ENCODE peak calls at places on chromosomes 3 and 15, in six cellular contexts. J is Karpas-422, A is colonic mucosa, V is kidney, B is endothelial cell of umbilical vein, C is PC-3. U is an unnamed sample.

GRCh38 chr3:146250449-146251382 is at the start of gene PLSCR4:
- DNase-seq in J (no peak), A (peak), V (peak), B (peak), C (peak), U (peak)

GRCh38 chr15:94535298-94536048 is 304.1 kb downstream of the MCTP2 start:
- DNase-seq in J (no peak), A (no peak), V (no peak), B (no peak), C (no peak), U (no peak)

GRCh38 chr3:171614318-171614967 is 154.2 kb upstream of the TNIK start:
- DNase-seq in J (peak), A (no peak), V (peak), B (peak), C (no peak), U (peak)

GRCh38 chr3:14222900-14223594 is 44.4 kb downstream of the LSM3 start:
- DNase-seq in J (no peak), A (peak), V (no peak), B (no peak), C (peak), U (peak)

GRCh38 chr15:89672221-89673161 is 6.7 kb downstream of the PLIN1 start:
- DNase-seq in J (no peak), A (no peak), V (no peak), B (no peak), C (no peak), U (peak)

GRCh38 chr3:98657429-98657828 is 64.0 kb upstream of the CPOX start:
- DNase-seq in J (no peak), A (peak), V (peak), B (no peak), C (peak), U (no peak)

GRCh38 chr3:122060044-122060694 is 5.0 kb downstream of the CD86 start:
- DNase-seq in J (no peak), A (no peak), V (no peak), B (no peak), C (no peak), U (no peak)

GRCh38 chr3:158520433-158520832 is 50.6 kb upstream of the MLF1 start:
- DNase-seq in J (no peak), A (no peak), V (no peak), B (no peak), C (no peak), U (peak)

GRCh38 chr3:27504749-27505148 is 20.6 kb upstream of the SLC4A7 start:
- DNase-seq in J (no peak), A (no peak), V (no peak), B (no peak), C (no peak), U (no peak)

GRCh38 chr3:181568248-181568647 is 143.5 kb upstream of the SOX2 start:
- DNase-seq in J (no peak), A (no peak), V (no peak), B (peak), C (no peak), U (no peak)

GRCh38 chr3:150216041-150216811 is 191.9 kb upstream of the TSC22D2 start:
- DNase-seq in J (peak), A (no peak), V (no peak), B (peak), C (peak), U (peak)

GRCh38 chr3:153162513-153163348 is 705 bp downstream of the RAP2B start:
- DNase-seq in J (peak), A (peak), V (peak), B (peak), C (peak), U (peak)

GRCh38 chr15:41465822-41466421 is 27.8 kb upstream of the ITPKA start:
- DNase-seq in J (peak), A (no peak), V (no peak), B (peak), C (peak), U (peak)

GRCh38 chr3:49916686-49917085 is 12.9 kb downstream of the MON1A start:
- DNase-seq in J (no peak), A (no peak), V (no peak), B (no peak), C (no peak), U (peak)

GRCh38 chr3:156050918-156051317 is 69.5 kb upstream of the KCNAB1 start:
- DNase-seq in J (no peak), A (no peak), V (no peak), B (no peak), C (peak), U (no peak)

DNA sequence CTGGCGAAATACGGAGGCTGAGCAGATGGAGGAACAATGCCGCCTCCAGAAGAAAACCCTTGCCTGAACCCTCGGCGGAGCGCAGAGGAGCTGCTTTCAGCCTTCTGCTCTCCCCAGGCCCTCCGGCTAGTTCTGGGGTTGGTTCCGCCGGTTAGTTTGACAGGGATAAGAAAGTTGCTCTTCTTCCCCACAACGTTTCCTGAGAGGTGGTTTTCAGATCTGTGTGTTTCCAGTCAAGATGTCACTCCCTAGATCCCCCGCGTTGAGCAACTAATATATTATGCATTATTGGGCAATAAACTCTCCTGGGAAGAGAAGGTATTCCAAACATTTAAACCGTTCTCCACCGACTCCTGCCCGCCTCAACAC is 551 bp downstream of the NLGN1 start:
- DNase-seq in J (no peak), A (no peak), V (no peak), B (no peak), C (no peak), U (peak)
- H3K9ac ChIP-seq in J (no peak), A (peak), V (no peak), B (peak), C (no peak), U (peak)

GRCh38 chr3:4398120-4398740 is 68.8 kb downstream of the SUMF1 start:
- DNase-seq in J (no peak), A (no peak), V (no peak), B (peak), C (no peak), U (peak)
- H3K9ac ChIP-seq in J (no peak), A (no peak), V (no peak), B (no peak), C (no peak), U (no peak)

GRCh38 chr3:129429597-129429996 is 1.2 kb upstream of the EFCAB12 start:
- DNase-seq in J (no peak), A (no peak), V (no peak), B (no peak), C (no peak), U (no peak)

GRCh38 chr3:129428020-129428381 is 435 bp downstream of the EFCAB12 start:
- DNase-seq in J (no peak), A (no peak), V (no peak), B (no peak), C (no peak), U (no peak)

GRCh38 chr3:129428382-129429079 is at the start of gene EFCAB12:
- DNase-seq in J (peak), A (peak), V (peak), B (peak), C (peak), U (peak)

GRCh38 chr3:129432036-129432435 is 3.6 kb upstream of the EFCAB12 start:
- DNase-seq in J (no peak), A (no peak), V (no peak), B (no peak), C (no peak), U (no peak)

GRCh38 chr3:129429080-129429451 is 630 bp upstream of the EFCAB12 start:
- DNase-seq in J (no peak), A (no peak), V (no peak), B (no peak), C (no peak), U (no peak)
- H3K9ac ChIP-seq in J (peak), A (no peak), V (no peak), B (no peak), C (no peak), U (peak)

DNA sequence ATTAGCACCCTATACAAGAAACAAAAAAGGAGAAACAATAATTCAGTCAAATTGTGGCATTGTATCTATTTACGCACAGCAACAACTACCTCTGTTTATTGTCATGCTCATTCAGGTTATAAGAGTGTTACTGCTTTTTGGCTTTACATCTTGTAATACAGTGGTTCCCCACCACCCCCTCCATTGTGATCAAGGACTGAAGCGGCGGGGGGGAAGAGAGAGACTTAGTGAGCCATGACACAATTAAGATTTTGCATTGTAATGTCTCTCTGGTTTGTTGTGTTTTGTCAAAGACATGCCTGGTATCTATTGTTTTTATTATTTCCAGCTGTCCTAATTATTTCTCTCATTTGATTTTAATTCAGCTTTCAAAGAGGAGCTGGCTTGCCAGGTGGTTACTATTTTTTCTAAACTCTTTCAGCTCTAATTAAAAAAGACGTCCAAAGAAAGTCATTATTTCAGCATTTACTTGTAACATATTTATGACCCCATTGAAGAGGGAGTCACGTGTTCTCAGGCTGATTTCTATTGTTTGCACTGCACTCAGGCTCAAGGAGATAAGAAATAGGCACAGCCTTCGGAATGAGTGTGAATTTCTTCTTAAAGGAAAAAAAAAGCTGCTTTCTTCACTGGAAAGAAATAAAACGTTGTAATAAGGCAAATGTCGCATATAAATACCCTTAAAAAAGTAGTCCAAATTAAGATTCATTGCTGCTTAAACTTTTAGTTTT is 234.4 kb upstream of the TBL1XR1 start:
- DNase-seq in J (no peak), A (no peak), V (no peak), B (peak), C (no peak), U (no peak)
- H3K9ac ChIP-seq in J (no peak), A (no peak), V (no peak), B (no peak), C (no peak), U (no peak)

DNA sequence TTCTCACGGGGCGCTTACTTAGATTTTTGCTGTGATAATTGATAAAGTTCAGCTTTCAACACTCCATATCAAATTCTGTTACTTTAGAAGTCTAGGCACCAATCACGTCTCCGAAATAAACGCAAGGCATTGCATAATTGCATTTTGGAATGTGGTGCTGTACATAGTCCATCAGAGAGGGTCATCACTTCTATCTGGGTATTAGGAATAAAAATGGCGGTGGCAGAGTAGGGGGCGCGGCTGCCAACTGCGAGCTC is 365 bp upstream of the UQCC5 start:
- DNase-seq in J (no peak), A (no peak), V (no peak), B (no peak), C (no peak), U (no peak)
- H3K9ac ChIP-seq in J (peak), A (no peak), V (no peak), B (no peak), C (no peak), U (peak)

DNA sequence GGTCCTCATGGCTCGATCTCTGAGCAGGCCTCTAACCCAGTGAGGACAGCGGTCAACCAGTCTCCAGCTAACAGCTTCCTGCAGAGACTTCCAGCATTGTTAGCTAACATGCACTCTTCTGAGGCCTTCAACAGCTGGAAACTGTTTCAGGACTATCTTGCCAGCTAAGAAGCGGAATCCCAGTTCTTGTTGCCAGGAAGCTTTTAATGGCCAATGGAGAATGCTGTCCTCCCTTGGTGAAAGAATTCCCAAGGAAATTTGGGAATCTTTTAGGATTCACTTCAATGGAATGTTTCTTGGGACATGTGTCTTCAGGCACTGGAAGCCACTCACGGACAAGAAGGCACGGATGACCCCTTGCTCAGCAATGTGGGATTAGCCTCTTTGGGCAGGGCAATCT is 91.7 kb downstream of the CEMIP start:
- DNase-seq in J (no peak), A (no peak), V (no peak), B (no peak), C (no peak), U (no peak)
- H3K9ac ChIP-seq in J (no peak), A (no peak), V (no peak), B (no peak), C (no peak), U (no peak)

DNA sequence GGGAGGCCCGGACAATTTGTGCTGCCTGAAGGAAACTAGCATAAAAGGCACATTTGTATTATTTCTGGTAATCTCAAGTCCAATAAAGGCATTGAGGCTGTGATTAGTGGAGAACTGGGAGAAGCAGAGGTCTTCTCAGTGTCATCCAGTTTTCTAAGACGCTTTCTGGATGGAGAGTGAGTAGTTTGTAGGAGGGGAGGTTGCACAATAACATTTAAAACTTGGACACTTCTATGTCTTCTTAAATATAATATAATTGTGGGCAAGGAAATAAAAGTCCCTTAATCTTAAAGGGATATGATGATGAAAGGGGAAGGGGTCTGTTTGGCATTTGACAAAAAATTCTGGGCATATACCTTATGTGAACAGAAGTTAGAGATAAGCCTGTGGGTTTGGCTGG is 291.6 kb upstream of the TGFBR2 start:
- DNase-seq in J (no peak), A (no peak), V (no peak), B (no peak), C (no peak), U (no peak)
- H3K9ac ChIP-seq in J (no peak), A (no peak), V (no peak), B (no peak), C (no peak), U (peak)

U was measured in adipocyte.